ENCODE peak calls at places on chromosomes 11 and 22, in four cellular contexts. B is heart left ventricle, V is ovary, S is breast epithelium. N is an unnamed sample.

GRCh38 chr11:106728861-106729260 is 289.4 kb downstream of the GUCY1A2 start:
- DNase-seq in B (no peak), V (no peak), S (no peak), N (no peak)

GRCh38 chr11:34790620-34791019 is 125.6 kb downstream of the APIP start:
- DNase-seq in V (no peak), S (no peak), B (no peak), N (no peak)

GRCh38 chr11:73493838-73494598 is 103.9 kb downstream of the FAM168A start:
- DNase-seq in S (no peak), V (no peak), B (no peak), N (no peak)

GRCh38 chr11:76654980-76655379 is 15.6 kb downstream of the LRRC32 start:
- DNase-seq in S (no peak), V (peak), B (no peak), N (no peak)

GRCh38 chr11:30006876-30007275 is 10.0 kb downstream of the KCNA4 start:
- DNase-seq in B (no peak), V (no peak), S (no peak), N (no peak)

GRCh38 chr11:12802418-12803085 is 128.3 kb downstream of the TEAD1 start:
- DNase-seq in V (peak), S (peak), B (no peak), N (peak)

GRCh38 chr11:65207918-65208784 is 26.4 kb downstream of the CAPN1 start:
- DNase-seq in V (no peak), B (no peak), S (no peak), N (no peak)

GRCh38 chr11:115580927-115581680 is 76.9 kb upstream of the CADM1 start:
- DNase-seq in V (no peak), S (no peak), B (peak), N (no peak)

GRCh38 chr11:22192289-22192641 is 620 bp upstream of the ANO5 start:
- DNase-seq in V (no peak), S (no peak), B (no peak), N (no peak)

GRCh38 chr22:29266564-29267461 is 968 bp downstream of the RHBDD3 start:
- DNase-seq in S (no peak), V (no peak), B (no peak), N (no peak)

GRCh38 chr11:90192869-90193582 is 29.8 kb downstream of the CHORDC1 start:
- DNase-seq in V (no peak), S (no peak), B (no peak), N (no peak)

GRCh38 chr11:34492806-34493414 is 20.7 kb downstream of the ELF5 start:
- DNase-seq in B (peak), V (peak), S (no peak), N (peak)

GRCh38 chr11:9616042-9616640 is 42.7 kb downstream of the WEE1 start:
- DNase-seq in S (no peak), B (no peak), V (no peak), N (no peak)

GRCh38 chr11:122750047-122750446 is 88.3 kb upstream of the CRTAM start:
- DNase-seq in B (no peak), S (no peak), V (no peak), N (no peak)

GRCh38 chr11:124892750-124893454 is 4.8 kb downstream of the ROBO4 start:
- DNase-seq in V (no peak), B (no peak), S (no peak), N (no peak)

GRCh38 chr11:109112748-109113378 is 309.1 kb upstream of the C11orf87 start:
- DNase-seq in V (no peak), S (no peak), B (no peak), N (no peak)

GRCh38 chr11:7896026-7896785 is 34.9 kb downstream of the OR10A6 start:
- DNase-seq in V (no peak), B (no peak), S (no peak), N (no peak)

GRCh38 chr11:66543263-66544107 is 2.4 kb downstream of the ZDHHC24 start:
- DNase-seq in B (peak), S (no peak), V (peak), N (no peak)

GRCh38 chr11:32643526-32643925 is 59.9 kb downstream of the EIF3M start:
- DNase-seq in V (no peak), B (no peak), S (no peak), N (no peak)

GRCh38 chr11:70481625-70482528 is 83.5 kb downstream of the CTTN start:
- DNase-seq in S (no peak), B (peak), V (no peak), N (no peak)

GRCh38 chr11:115860246-115860645 is 356.0 kb upstream of the CADM1 start:
- DNase-seq in B (no peak), V (no peak), S (no peak), N (no peak)

GRCh38 chr22:20606784-20607128 is 99.3 kb downstream of the MED15 start:
- DNase-seq in B (no peak), S (no peak), V (no peak), N (no peak)

GRCh38 chr11:59770869-59771268 is 15.7 kb downstream of the STX3 start:
- DNase-seq in B (no peak), S (no peak), V (no peak), N (no peak)

GRCh38 chr11:76669901-76670474 is 559 bp downstream of the LRRC32 start:
- DNase-seq in V (no peak), S (peak), B (peak), N (no peak)

GRCh38 chr22:38180841-38181452 is 683 bp downstream of the PLA2G6 start:
- DNase-seq in S (no peak), V (peak), B (peak), N (no peak)

GRCh38 chr11:65574963-65575567 is 788 bp upstream of the EHBP1L1 start:
- DNase-seq in B (peak), S (no peak), V (no peak), N (peak)

GRCh38 chr11:127564803-127565202 is 564.2 kb upstream of the KIRREL3 start:
- DNase-seq in V (no peak), S (no peak), B (no peak), N (no peak)

GRCh38 chr11:86608251-86608799 is 64.1 kb downstream of the ME3 start:
- DNase-seq in V (peak), S (peak), B (peak), N (peak)

GRCh38 chr11:77322506-77322905 is 21.0 kb upstream of the GDPD4 start:
- DNase-seq in S (no peak), B (no peak), V (no peak), N (no peak)

GRCh38 chr11:65417221-65417701 is 5.3 kb upstream of the NEAT1 start:
- DNase-seq in V (peak), S (no peak), B (peak), N (no peak)

GRCh38 chr22:20456722-20457076 is 19.1 kb upstream of the SCARF2 start:
- DNase-seq in V (no peak), S (no peak), B (no peak), N (no peak)

GRCh38 chr11:43116071-43116470 is 195.7 kb upstream of the API5 start:
- DNase-seq in S (no peak), B (no peak), V (no peak), N (no peak)

GRCh38 chr22:37544955-37545702 is 15.2 kb upstream of the CDC42EP1 start:
- DNase-seq in B (peak), S (no peak), V (peak), N (no peak)

GRCh38 chr22:25064894-25065560 is 112.5 kb downstream of the KIAA1671 start:
- DNase-seq in S (no peak), V (no peak), B (no peak), N (no peak)

GRCh38 chr22:20807315-20807752 is 33.4 kb downstream of the SERPIND1 start:
- DNase-seq in S (no peak), B (no peak), V (no peak), N (no peak)

GRCh38 chr11:130510407-130511006 is 62.1 kb downstream of the ADAMTS15 start:
- DNase-seq in S (no peak), V (no peak), B (no peak), N (peak)

GRCh38 chr22:27050771-27051170 is 393.4 kb downstream of the MIAT start:
- DNase-seq in B (no peak), V (no peak), S (no peak), N (no peak)

DNA sequence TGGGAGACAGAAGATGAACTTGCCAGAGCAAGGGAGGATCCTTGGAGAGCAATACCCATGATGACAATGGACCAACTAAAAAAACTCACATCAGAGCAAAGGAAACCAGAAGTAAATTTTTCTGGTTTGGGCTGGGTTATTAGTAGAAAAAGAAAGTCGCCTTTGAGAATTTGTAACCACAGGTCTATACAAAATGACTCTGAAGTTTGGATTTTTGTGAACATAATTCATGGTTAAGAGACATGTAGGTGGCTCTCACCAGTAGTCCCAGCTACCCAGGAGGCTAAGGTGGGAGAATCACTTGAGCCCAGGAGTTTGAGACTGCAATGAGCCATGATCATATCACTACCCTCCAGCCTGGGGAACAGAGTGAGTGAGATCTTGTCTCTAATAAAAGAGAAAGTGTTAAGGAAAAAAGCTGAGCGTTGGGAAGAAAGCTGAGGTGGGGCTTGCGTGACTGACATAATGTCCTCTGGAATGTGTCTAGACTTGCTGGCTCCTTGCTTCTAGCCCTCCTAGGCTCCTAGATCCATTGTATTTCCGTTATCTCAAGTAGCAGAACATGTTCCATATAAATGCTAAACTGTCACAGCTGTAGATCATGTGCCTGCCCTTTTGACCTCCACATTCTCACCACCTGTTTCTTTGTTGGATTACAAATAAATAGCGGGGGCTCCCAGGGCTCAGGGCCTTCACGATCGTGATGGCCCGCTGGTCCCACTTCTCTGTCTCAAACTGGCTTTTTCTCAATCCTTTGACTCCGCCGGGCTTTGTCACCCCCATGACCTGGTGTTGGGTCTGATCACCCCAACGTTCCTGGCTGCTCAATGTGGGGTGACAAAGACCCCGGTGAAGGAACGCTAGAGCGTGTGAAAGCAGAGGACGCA is 56.2 kb upstream of the SC5D start:
- DNase-seq in B (no peak), V (no peak), S (no peak), N (no peak)
- H3K4me3 ChIP-seq in B (no peak), V (no peak), S (no peak), N (no peak)

GRCh38 chr11:113476553-113476952 is 1.4 kb upstream of the DRD2 start:
- DNase-seq in S (no peak), V (no peak), B (no peak), N (no peak)

GRCh38 chr11:113477321-113477720 is 2.1 kb upstream of the DRD2 start:
- DNase-seq in B (no peak), S (no peak), V (no peak), N (no peak)

GRCh38 chr11:113473983-113474361 is 1.2 kb downstream of the DRD2 start:
- DNase-seq in V (no peak), S (no peak), B (no peak), N (no peak)

GRCh38 chr11:113474362-113475159 is 637 bp downstream of the DRD2 start:
- DNase-seq in S (peak), V (peak), B (peak), N (peak)

GRCh38 chr11:113475160-113475761 is at the start of gene DRD2:
- DNase-seq in V (peak), S (no peak), B (no peak), N (no peak)
- H3K4me3 ChIP-seq in V (no peak), S (peak), B (no peak), N (no peak)

GRCh38 chr11:88308576-88308975 is 29.0 kb downstream of the CTSC start:
- DNase-seq in S (no peak), V (no peak), B (no peak), N (no peak)
- H3K4me3 ChIP-seq in S (no peak), V (no peak), B (no peak), N (no peak)

GRCh38 chr22:50622723-50623327 is 5.1 kb downstream of the ARSA start:
- DNase-seq in B (no peak), S (peak), V (no peak), N (peak)
- H3K4me3 ChIP-seq in B (no peak), S (peak), V (no peak), N (peak)

DNA sequence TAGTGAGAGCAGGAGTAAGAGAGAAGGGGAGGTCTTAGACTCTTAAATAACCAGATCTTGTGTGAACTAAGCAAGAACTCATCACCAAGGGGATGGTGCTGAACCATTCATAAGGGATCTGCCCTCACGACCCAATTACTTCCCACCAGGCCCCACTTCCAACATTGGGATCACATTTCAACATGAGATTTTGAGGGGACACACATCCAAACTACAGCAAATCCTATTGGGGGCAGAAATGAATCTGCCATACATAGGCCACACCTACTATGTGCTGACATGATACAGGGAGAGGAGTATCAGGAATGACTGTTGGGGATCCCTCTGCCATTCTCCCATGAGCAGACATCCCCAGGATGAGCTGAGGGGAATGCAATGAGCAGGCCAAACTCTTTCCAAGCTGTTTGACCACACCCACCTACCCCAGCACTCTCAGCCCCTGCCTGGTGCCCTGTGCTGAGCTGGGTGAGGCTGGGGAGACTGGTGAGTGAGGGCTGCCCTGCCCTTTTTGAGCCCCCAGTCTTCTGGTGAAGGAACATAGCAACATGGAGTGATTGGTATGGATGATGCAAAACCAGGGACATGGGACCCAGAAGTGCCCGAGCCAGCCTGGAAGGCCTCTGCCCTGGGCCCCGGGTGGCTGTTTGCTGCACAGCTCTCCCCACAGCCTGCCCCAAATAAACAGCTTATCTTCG is 1.2 kb upstream of the GTSE1 start:
- DNase-seq in S (no peak), B (no peak), V (no peak), N (no peak)
- H3K4me3 ChIP-seq in S (peak), B (peak), V (peak), N (peak)

DNA sequence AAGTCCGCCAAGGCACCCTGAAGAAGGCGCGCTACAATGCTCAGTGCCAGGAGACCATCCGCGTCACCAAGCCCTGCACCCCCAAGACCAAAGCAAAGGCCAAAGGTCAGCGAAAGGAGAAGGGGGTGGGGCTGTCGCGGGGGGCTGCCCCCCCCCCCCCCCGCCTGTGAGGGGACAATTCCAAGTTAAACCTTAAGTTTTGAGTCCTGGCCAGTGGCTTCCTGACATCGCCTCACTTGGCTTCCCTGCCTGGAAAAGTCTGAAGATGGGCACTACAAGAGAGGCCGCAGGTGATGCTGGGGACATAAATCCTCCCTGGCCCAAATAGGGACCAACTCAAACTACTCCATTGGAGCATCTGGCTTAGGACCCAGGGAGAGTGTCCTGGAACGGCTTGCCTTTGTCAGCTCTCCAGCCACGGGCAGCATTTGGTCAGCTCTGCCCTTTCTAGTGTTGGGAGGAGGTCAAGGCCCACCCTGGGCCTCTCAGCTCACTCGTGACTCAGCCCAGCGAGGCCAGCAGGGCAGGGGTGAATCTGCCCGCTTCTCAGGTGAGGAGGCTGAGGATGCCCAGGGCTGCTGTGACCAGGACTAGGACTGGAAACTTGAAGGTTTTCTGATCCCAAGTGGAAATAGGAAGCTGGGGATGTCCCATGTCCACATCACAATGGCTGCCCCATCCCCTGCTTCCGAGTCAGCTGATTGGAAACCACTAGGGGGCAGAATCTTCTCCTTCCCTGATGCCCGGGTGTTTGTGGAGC is 1.4 kb downstream of the MDK start:
- DNase-seq in V (no peak), B (no peak), S (no peak), N (no peak)
- H3K4me3 ChIP-seq in V (peak), B (no peak), S (peak), N (peak)

DNA sequence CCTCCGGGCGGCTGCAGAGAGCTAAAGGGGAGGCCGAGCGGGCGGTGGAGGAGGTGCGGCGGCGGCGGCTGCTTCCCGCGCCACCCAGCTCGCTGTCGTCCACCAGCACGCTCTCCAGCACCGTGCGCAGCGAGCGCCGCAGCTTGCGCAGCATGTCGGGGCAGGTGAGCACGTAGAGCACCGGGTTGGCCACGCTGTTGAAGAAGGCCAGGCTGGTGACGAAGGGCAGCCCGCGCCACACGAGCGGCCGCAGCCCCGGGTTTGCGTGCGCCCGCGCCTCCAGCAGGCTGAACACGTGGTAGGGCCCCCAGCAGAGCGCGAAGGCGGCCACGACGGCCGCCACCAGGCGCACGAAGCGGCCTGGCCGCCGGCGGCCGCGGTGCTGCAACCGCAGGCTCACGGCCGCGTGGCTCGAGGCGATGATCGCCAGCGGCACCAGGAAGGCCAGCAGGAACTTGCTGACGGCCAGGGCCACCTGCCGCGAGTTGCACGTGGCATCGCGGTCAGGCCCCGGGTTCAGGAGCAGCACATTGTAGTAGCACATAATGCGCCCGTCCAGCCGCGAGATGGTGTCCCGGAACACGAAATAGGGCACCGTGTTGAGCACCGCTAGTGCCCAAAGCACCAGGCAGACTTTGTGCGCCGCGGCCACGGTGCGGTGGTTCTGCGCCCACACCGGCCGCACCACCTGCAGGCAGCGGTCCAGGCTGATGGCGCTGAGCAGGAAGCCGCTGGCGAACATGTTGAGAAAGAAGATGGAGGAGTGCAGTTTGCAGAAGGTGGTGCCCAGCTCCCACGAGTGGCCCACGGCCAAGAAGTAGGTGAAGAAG is 2.9 kb downstream of the PTGDR2 start:
- DNase-seq in B (no peak), S (no peak), V (no peak), N (no peak)
- H3K4me3 ChIP-seq in B (no peak), S (no peak), V (no peak), N (no peak)